ENCODE peak calls at places on chromosomes 13 and 19, in four cellular contexts. T, Q, U and I are unnamed samples.

GRCh38 chr13:73767191-73767741 is 366.9 kb downstream of the KLF12 start:
- DNase-seq in T (no peak), Q (no peak), U (no peak), I (no peak)

GRCh38 chr13:109336730-109337129 is 449.7 kb downstream of the IRS2 start:
- DNase-seq in T (no peak), Q (no peak), U (peak; percentile 73), I (no peak)

GRCh38 chr19:5767949-5768348 is 16.6 kb downstream of the PRR22 start:
- DNase-seq in T (no peak), Q (no peak), U (no peak), I (no peak)

GRCh38 chr19:343451-343931 is 1.1 kb downstream of the MIER2 start:
- DNase-seq in T (no peak), Q (no peak), U (peak; percentile 7), I (no peak)

GRCh38 chr13:113874579-113875428 is 10.9 kb upstream of the GAS6 start:
- DNase-seq in T (peak; percentile 41), Q (no peak), U (no peak), I (no peak)

GRCh38 chr13:34964558-34964957 is 22.5 kb downstream of the NBEA start:
- DNase-seq in T (no peak), Q (no peak), U (no peak), I (no peak)

GRCh38 chr13:114134111-114134943 is 1.9 kb upstream of the RASA3 start:
- DNase-seq in T (peak; percentile 63), Q (peak; percentile 77), U (no peak), I (no peak)

GRCh38 chr19:54388001-54388802 is 23.5 kb upstream of the LAIR1 start:
- DNase-seq in T (peak; percentile 79), Q (no peak), U (no peak), I (peak; percentile 43)

GRCh38 chr13:37369618-37370017 is 228.9 kb downstream of the POSTN start:
- DNase-seq in T (no peak), Q (no peak), U (peak; percentile 42), I (no peak)

GRCh38 chr13:66795636-66796035 is 434.5 kb downstream of the PCDH9 start:
- DNase-seq in T (no peak), Q (no peak), U (no peak), I (no peak)

DNA sequence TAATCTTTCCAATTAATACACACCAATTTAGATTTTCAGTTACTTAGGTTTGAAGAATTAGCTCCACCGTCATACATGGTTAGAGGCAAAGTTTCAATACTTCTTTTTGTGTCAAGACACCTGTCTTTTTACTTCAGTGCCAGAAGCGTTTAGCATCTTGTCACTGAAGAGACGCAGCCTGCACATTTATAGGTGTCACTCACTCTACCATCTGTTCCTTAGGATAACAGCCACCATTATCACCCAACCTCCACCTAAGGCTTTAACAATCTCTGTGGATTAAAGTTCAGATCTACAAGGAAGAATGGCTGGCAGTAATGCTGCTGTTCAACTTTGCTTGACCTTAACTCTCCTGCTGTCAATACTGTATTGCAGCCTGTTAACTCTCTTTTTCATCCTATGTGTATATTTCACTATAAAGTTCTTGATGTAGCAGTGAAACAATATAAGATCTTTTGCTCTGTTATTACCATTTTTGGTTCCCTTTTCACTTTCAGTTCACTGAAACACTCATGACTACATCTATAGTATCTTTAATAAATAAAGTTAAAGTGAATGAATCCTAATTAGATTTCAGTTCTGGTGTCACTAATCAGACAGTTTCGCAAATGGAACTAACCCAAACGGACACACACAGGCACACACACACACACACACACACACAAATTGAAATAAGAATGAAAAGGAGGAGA is 435.6 kb downstream of the PCDH9 start:
- DNase-seq in T (no peak), Q (no peak), U (no peak), I (no peak)
- TF ChIP-seq CTCF in T (no peak), Q (no peak), U (no peak), I (no peak)

GRCh38 chr13:28822801-28823200 is 2.7 kb downstream of the MTUS2 start:
- DNase-seq in T (no peak), Q (no peak), U (no peak), I (no peak)
- TF ChIP-seq CTCF in T (no peak), Q (no peak), U (no peak), I (no peak)

GRCh38 chr19:52532480-52532879 is 5.0 kb downstream of the ZNF808 start:
- DNase-seq in T (no peak), Q (no peak), U (no peak), I (no peak)

GRCh38 chr19:52527954-52528326 is 472 bp downstream of the ZNF808 start:
- DNase-seq in T (peak; percentile 2), Q (peak; percentile 76), U (no peak), I (peak; percentile 11)

GRCh38 chr19:52524086-52524485 is 3.4 kb upstream of the ZNF808 start:
- DNase-seq in T (no peak), Q (peak; percentile 12), U (no peak), I (no peak)

GRCh38 chr19:52522555-52522954 is 4.9 kb upstream of the ZNF808 start:
- DNase-seq in T (no peak), Q (no peak), U (no peak), I (no peak)

DNA sequence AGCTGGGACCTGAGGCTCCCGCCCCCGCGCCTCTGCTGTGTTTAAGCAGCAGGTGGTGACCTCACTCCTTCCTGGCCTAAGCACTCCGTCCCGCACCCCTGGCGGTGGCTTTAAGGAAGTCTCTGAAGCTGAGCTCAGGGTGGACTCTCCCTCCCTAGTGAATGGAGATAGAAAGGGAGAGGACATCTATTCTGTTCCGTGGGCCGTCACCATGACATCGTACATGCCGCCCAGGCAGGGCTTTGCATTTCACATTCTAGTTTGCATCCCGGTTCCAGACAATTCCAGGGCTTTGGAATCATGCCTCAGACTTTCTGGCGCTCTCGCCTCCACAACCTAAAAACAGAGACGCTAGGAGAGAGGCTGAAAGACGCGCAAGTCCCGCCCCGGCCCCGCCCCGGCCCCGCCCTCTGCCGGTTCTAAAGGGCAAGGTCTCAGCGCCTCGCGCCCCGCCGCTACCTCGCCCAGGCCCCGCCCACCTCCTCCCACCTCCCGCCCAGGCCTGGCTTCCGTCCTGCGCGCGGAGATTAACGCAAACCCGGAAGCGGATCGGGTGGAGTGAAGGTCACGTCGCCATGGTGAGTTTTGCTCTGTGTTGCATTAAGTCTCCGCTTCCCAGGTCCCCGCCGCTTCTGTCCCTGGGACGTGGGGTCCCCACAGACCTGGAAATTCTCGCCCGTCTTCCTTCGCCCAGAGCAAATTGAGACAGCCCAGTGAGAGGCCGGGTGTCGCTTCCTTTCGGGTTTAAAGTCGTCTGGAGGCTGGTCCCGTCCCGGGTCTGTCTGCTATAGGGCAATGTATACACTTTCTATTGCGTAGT is at the start of gene ZNF808:
- DNase-seq in T (peak; percentile 96), Q (peak; percentile 99), U (peak; percentile 92), I (peak; percentile 89)
- TF ChIP-seq CTCF in T (peak; percentile 64), Q (peak; percentile 39), U (peak; percentile 71), I (peak; percentile 18)

GRCh38 chr19:31353826-31354225 is 4.6 kb upstream of the TSHZ3 start:
- DNase-seq in T (no peak), Q (peak; percentile 70), U (no peak), I (no peak)
- TF ChIP-seq CTCF in T (no peak), Q (no peak), U (no peak), I (no peak)

GRCh38 chr19:15218501-15218900 is 13.7 kb downstream of the EPHX3 start:
- DNase-seq in T (no peak), Q (no peak), U (no peak), I (no peak)
- TF ChIP-seq CTCF in T (no peak), Q (no peak), U (no peak), I (no peak)

DNA sequence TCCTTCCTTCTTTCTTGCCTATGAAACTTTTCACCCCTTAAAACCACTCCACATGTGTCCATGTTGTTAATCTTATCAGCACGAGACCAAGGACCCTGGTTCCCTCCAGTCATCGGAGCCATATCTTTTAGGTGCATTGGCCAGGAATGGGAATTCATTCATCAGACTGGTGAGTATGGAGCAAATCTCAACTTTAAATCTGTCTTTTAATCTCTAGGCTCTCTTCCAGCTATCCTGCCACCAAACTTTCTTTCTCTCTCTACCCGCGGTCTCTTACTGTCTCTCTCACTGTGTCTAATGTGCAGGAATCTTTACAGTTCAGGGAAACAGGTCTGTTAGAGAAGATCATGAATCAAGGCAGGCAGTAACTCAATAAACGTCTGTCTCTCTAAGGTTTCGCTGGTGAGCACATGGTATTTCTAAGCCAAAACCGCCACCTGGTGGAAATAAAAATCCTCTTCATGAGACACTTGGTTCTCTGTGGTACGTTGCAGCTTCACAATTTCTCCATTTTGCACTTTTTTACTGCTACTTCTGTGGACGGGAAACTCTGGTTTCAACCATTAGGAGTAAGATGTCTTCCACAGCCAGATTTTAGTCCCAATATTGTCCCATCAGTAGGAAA is 16.1 kb downstream of the LGALS16 start:
- DNase-seq in T (peak; percentile 82), Q (no peak), U (peak; percentile 57), I (peak; percentile 58)
- TF ChIP-seq CTCF in T (peak; percentile 56), Q (peak; percentile 57), U (peak; percentile 46), I (peak; percentile 57)